ENCODE peak calls at places on chromosome 21, in ten cellular contexts. One of them, this sample, is unnamed.

GRCh38 chr21:28944296-28944695 is 48.4 kb downstream of the LTN1 start:
- DNase-seq in B cell: no peak
- DNase-seq in A549: no peak
- DNase-seq in activated naive CD4-positive, alpha-beta T cell: no peak
- DNase-seq in heart left ventricle: no peak
- DNase-seq in effector CD4-positive, alpha-beta T cell: no peak
- DNase-seq in GM19239: no peak
- DNase-seq in endothelial cell: no peak
- DNase-seq in iPS-NIHi11: no peak
- DNase-seq in aorta: no peak
- DNase-seq in this sample: no peak

GRCh38 chr21:46191257-46191685 is 7.0 kb upstream of the SPATC1L start:
- DNase-seq in B cell: no peak
- DNase-seq in A549: no peak
- DNase-seq in activated naive CD4-positive, alpha-beta T cell: no peak
- DNase-seq in heart left ventricle: no peak
- DNase-seq in effector CD4-positive, alpha-beta T cell: no peak
- DNase-seq in GM19239: no peak
- DNase-seq in endothelial cell: no peak
- DNase-seq in iPS-NIHi11: peak; percentile 4
- DNase-seq in aorta: peak; percentile 81
- DNase-seq in this sample: peak; percentile 48

GRCh38 chr21:35234725-35235124 is 185.6 kb upstream of the RUNX1 start:
- DNase-seq in B cell: no peak
- DNase-seq in A549: no peak
- DNase-seq in activated naive CD4-positive, alpha-beta T cell: no peak
- DNase-seq in heart left ventricle: no peak
- DNase-seq in effector CD4-positive, alpha-beta T cell: no peak
- DNase-seq in GM19239: no peak
- DNase-seq in endothelial cell: no peak
- DNase-seq in iPS-NIHi11: no peak
- DNase-seq in aorta: no peak
- DNase-seq in this sample: no peak

GRCh38 chr21:27371065-27371464 is 404.2 kb upstream of the ADAMTS5 start:
- DNase-seq in B cell: no peak
- DNase-seq in A549: no peak
- DNase-seq in activated naive CD4-positive, alpha-beta T cell: no peak
- DNase-seq in heart left ventricle: no peak
- DNase-seq in effector CD4-positive, alpha-beta T cell: no peak
- DNase-seq in GM19239: no peak
- DNase-seq in endothelial cell: no peak
- DNase-seq in iPS-NIHi11: no peak
- DNase-seq in aorta: no peak
- DNase-seq in this sample: no peak

GRCh38 chr21:25370311-25370744 is 237.0 kb downstream of the MRPL39 start:
- DNase-seq in B cell: no peak
- DNase-seq in A549: no peak
- DNase-seq in activated naive CD4-positive, alpha-beta T cell: no peak
- DNase-seq in heart left ventricle: no peak
- DNase-seq in effector CD4-positive, alpha-beta T cell: no peak
- DNase-seq in GM19239: no peak
- DNase-seq in endothelial cell: no peak
- DNase-seq in iPS-NIHi11: no peak
- DNase-seq in aorta: no peak
- DNase-seq in this sample: no peak

GRCh38 chr21:42159560-42160110 is 59.3 kb upstream of the ABCG1 start:
- DNase-seq in B cell: no peak
- DNase-seq in A549: no peak
- DNase-seq in activated naive CD4-positive, alpha-beta T cell: no peak
- DNase-seq in heart left ventricle: no peak
- DNase-seq in effector CD4-positive, alpha-beta T cell: no peak
- DNase-seq in GM19239: no peak
- DNase-seq in endothelial cell: no peak
- DNase-seq in iPS-NIHi11: no peak
- DNase-seq in aorta: no peak
- DNase-seq in this sample: no peak

GRCh38 chr21:27636671-27637070 is 669.8 kb upstream of the ADAMTS5 start:
- DNase-seq in B cell: no peak
- DNase-seq in A549: no peak
- DNase-seq in activated naive CD4-positive, alpha-beta T cell: no peak
- DNase-seq in heart left ventricle: no peak
- DNase-seq in effector CD4-positive, alpha-beta T cell: no peak
- DNase-seq in GM19239: no peak
- DNase-seq in endothelial cell: no peak
- DNase-seq in iPS-NIHi11: no peak
- DNase-seq in aorta: no peak
- DNase-seq in this sample: no peak

GRCh38 chr21:37153935-37154350 is 80.9 kb downstream of the TTC3 start:
- DNase-seq in B cell: no peak
- DNase-seq in A549: no peak
- DNase-seq in activated naive CD4-positive, alpha-beta T cell: no peak
- DNase-seq in heart left ventricle: peak; percentile 15
- DNase-seq in effector CD4-positive, alpha-beta T cell: no peak
- DNase-seq in GM19239: no peak
- DNase-seq in endothelial cell: no peak
- DNase-seq in iPS-NIHi11: no peak
- DNase-seq in aorta: no peak
- DNase-seq in this sample: no peak

GRCh38 chr21:38467911-38468310 is 30.4 kb downstream of the ERG start:
- DNase-seq in B cell: no peak
- DNase-seq in A549: no peak
- DNase-seq in activated naive CD4-positive, alpha-beta T cell: no peak
- DNase-seq in heart left ventricle: no peak
- DNase-seq in effector CD4-positive, alpha-beta T cell: no peak
- DNase-seq in GM19239: no peak
- DNase-seq in endothelial cell: no peak
- DNase-seq in iPS-NIHi11: peak; percentile 52
- DNase-seq in aorta: no peak
- DNase-seq in this sample: no peak

GRCh38 chr21:33414926-33415325 is 11.7 kb downstream of the IFNGR2 start:
- DNase-seq in B cell: no peak
- DNase-seq in A549: no peak
- DNase-seq in activated naive CD4-positive, alpha-beta T cell: no peak
- DNase-seq in heart left ventricle: no peak
- DNase-seq in effector CD4-positive, alpha-beta T cell: no peak
- DNase-seq in GM19239: no peak
- DNase-seq in endothelial cell: no peak
- DNase-seq in iPS-NIHi11: no peak
- DNase-seq in aorta: no peak
- DNase-seq in this sample: no peak

GRCh38 chr21:23574932-23575331 is 2032.3 kb downstream of the MRPL39 start:
- DNase-seq in B cell: no peak
- DNase-seq in A549: no peak
- DNase-seq in activated naive CD4-positive, alpha-beta T cell: no peak
- DNase-seq in heart left ventricle: no peak
- DNase-seq in effector CD4-positive, alpha-beta T cell: no peak
- DNase-seq in GM19239: no peak
- DNase-seq in endothelial cell: no peak
- DNase-seq in iPS-NIHi11: no peak
- DNase-seq in aorta: no peak
- DNase-seq in this sample: no peak

GRCh38 chr21:29423521-29423920 is 124.8 kb downstream of the BACH1 start:
- DNase-seq in B cell: no peak
- DNase-seq in A549: no peak
- DNase-seq in activated naive CD4-positive, alpha-beta T cell: no peak
- DNase-seq in heart left ventricle: no peak
- DNase-seq in effector CD4-positive, alpha-beta T cell: no peak
- DNase-seq in GM19239: no peak
- DNase-seq in endothelial cell: no peak
- DNase-seq in iPS-NIHi11: no peak
- DNase-seq in aorta: no peak
- DNase-seq in this sample: no peak

This sample was measured in PC-9.